ENCODE peak calls at places on chromosomes 12 and 14, in five cellular contexts. O, E, Q, B and M are unnamed samples.

GRCh38 chr12:54002915-54003339 is 3.0 kb downstream of the HOXC9 start:
- DNase-seq in O (no peak), E (peak; percentile 15), Q (no peak), B (no peak), M (no peak)

GRCh38 chr14:89221109-89221508 is 195.9 kb downstream of the FOXN3 start:
- DNase-seq in O (peak; percentile 52), E (no peak), Q (no peak), B (peak; percentile 81), M (no peak)

GRCh38 chr12:94098466-94098865 is 49.9 kb upstream of the PLXNC1 start:
- DNase-seq in O (no peak), E (no peak), Q (no peak), B (peak; percentile 58), M (no peak)

GRCh38 chr14:23580948-23581281 is 2.3 kb upstream of the JPH4 start:
- DNase-seq in O (no peak), E (no peak), Q (no peak), B (no peak), M (no peak)

GRCh38 chr12:52168019-52168717 is 23.6 kb downstream of the KRT80 start:
- DNase-seq in O (no peak), E (no peak), Q (no peak), B (no peak), M (no peak)

GRCh38 chr12:102095677-102096263 is 24.1 kb downstream of the NUP37 start:
- DNase-seq in O (no peak), E (no peak), Q (no peak), B (peak; percentile 68), M (no peak)

GRCh38 chr14:64572721-64573508 is 23.2 kb downstream of the PPP1R36 start:
- DNase-seq in O (no peak), E (no peak), Q (no peak), B (no peak), M (no peak)

GRCh38 chr14:105064721-105065143 is 498 bp downstream of the GPR132 start:
- DNase-seq in O (no peak), E (peak; percentile 80), Q (peak; percentile 75), B (peak; percentile 16), M (no peak)

GRCh38 chr12:52280319-52280795 is 5.9 kb downstream of the KRT86 start:
- DNase-seq in O (peak; percentile 93), E (no peak), Q (peak; percentile 92), B (peak; percentile 97), M (peak; percentile 83)

GRCh38 chr12:131897875-131898274 is 3.5 kb downstream of the ULK1 start:
- DNase-seq in O (no peak), E (peak; percentile 23), Q (no peak), B (no peak), M (no peak)

GRCh38 chr14:67390135-67390534 is 21.8 kb downstream of the PLEK2 start:
- DNase-seq in O (no peak), E (no peak), Q (no peak), B (no peak), M (no peak)
- TF ChIP-seq CTCF in O (no peak), E (no peak), Q (no peak), B (no peak), M (no peak)

DNA sequence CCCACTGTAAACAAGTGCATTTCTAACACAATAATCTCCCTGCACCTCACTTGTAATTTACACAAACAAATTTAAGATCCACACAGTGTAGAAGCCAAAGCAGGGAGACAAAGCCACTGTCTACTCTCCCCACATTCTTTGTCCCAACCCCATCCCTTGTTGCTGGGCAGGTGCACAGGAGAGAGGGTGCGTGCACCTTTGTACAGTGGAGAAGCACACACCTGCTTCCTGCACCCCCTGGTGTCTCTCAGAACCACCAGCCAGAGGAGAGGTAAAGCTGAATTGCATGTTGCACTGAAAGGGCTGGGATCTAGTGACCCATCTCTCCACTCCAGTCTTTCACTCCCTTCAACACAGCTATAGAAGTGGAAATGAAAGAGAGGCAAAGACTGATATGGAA is 51.4 kb upstream of the IFNG-AS1 start:
- DNase-seq in O (no peak), E (no peak), Q (no peak), B (no peak), M (no peak)
- TF ChIP-seq CTCF in O (no peak), E (no peak), Q (no peak), B (no peak), M (no peak)

GRCh38 chr14:75409425-75410205 is 18.2 kb upstream of the JDP2 start:
- DNase-seq in O (no peak), E (no peak), Q (no peak), B (no peak), M (peak; percentile 53)
- TF ChIP-seq CTCF in O (no peak), E (no peak), Q (no peak), B (no peak), M (no peak)

GRCh38 chr14:21066882-21067502 is 3.1 kb upstream of the ARHGEF40 start:
- DNase-seq in O (no peak), E (no peak), Q (no peak), B (no peak), M (no peak)
- TF ChIP-seq CTCF in O (peak; percentile 12), E (no peak), Q (no peak), B (peak; percentile 32), M (peak; percentile 44)

DNA sequence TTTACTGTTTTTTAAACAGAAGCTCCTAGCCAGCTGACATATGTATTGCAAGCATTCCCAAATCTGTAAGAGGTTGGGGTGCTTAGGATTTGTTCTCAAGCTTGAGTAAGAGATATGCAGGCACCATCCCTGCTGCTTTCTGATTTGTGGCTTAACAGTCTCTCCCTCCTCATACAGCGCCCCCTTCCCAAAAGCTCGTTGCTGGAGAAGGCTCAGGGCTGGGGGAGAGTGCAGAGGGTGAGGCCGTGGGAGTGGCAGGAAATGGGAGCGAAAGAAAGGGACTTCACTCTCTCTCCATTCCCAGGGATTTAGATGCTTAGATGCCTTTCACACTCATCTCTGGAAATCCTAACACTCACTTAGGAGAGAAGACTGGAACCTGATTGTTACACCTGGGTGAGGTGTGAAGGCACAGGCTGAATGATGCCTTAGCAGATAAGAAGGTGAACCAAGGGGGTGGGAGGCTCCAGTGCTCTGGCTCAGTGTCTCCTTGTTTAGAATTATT is 172.0 kb downstream of the C12orf75 start:
- DNase-seq in O (no peak), E (no peak), Q (no peak), B (no peak), M (peak; percentile 32)
- TF ChIP-seq CTCF in O (no peak), E (no peak), Q (no peak), B (no peak), M (no peak)

DNA sequence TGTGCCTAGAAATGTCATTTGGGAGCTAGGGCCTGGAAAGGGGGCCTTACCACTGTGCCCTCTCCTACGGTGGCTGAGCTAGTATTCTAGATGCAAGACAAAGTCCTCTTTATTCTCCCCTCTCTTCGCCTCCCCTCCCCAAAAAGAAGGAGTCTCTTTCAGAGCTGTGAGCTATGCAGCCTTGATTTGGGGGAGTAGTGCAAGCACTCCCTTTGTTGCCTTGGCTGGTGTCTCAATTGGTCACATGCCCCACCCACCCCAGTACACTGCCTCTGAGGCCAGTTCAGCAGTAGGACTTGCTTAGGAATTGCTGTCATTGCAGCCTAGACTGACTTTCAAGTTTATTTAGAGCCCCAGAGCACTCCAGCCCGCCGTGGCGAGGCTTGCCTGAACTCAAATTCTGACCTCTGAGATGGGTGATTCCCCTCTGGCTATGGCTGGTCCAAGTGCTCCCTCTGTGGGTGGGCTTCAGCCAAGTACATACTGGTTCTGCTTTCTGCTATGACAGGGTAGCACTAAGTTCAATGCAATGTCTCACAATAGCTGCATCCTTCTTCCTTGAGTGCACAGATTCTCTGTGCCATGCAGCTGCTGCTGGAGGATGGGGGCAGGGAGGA is 37.0 kb upstream of the FBXO33 start:
- DNase-seq in O (no peak), E (no peak), Q (no peak), B (peak; percentile 21), M (no peak)
- TF ChIP-seq CTCF in O (peak; percentile 11), E (no peak), Q (no peak), B (peak; percentile 28), M (peak; percentile 30)

GRCh38 chr12:121162985-121163384 is 30.3 kb downstream of the P2RX7 start:
- DNase-seq in O (no peak), E (no peak), Q (no peak), B (no peak), M (no peak)
- TF ChIP-seq CTCF in O (no peak), E (no peak), Q (no peak), B (no peak), M (no peak)